ENCODE peak calls at places on chromosome 20, in four cellular contexts. S, P, J and Q are unnamed samples.
A peak's percentile ranks its signal among the peaks of the same experiment; 100 is the strongest.

GRCh38 chr20:25077610-25078169 is 4.3 kb downstream of the VSX1 start:
- DNase-seq in S (no peak), P (no peak), J (no peak), Q (no peak)

GRCh38 chr20:16761305-16761829 is 13.2 kb downstream of the OTOR start:
- DNase-seq in S (peak; percentile 38), P (peak; percentile 30), J (peak; percentile 79), Q (peak; percentile 18)

GRCh38 chr20:40978761-40979160 is 49.9 kb upstream of the TOP1 start:
- DNase-seq in S (no peak), P (no peak), J (no peak), Q (no peak)

GRCh38 chr20:59948212-59948611 is 8.0 kb downstream of the FAM217B start:
- DNase-seq in S (no peak), P (no peak), J (no peak), Q (no peak)

GRCh38 chr20:60899320-60899719 is 352.7 kb upstream of the CDH4 start:
- DNase-seq in S (no peak), P (no peak), J (no peak), Q (no peak)

GRCh38 chr20:47428851-47429336 is 72.4 kb upstream of the ZMYND8 start:
- DNase-seq in S (no peak), P (no peak), J (no peak), Q (no peak)

GRCh38 chr20:47189060-47189459 is 167.4 kb downstream of the ZMYND8 start:
- DNase-seq in S (no peak), P (no peak), J (no peak), Q (no peak)

GRCh38 chr20:20217626-20218025 is 150.3 kb upstream of the INSM1 start:
- DNase-seq in S (no peak), P (no peak), J (no peak), Q (no peak)

GRCh38 chr20:35467339-35468224 is 12.2 kb downstream of the CEP250 start:
- DNase-seq in S (no peak), P (no peak), J (peak; percentile 78), Q (no peak)

GRCh38 chr20:62702886-62703852 is 5.5 kb upstream of the NTSR1 start:
- DNase-seq in S (peak; percentile 77), P (no peak), J (peak; percentile 83), Q (peak; percentile 61)